ENCODE peak calls at places on chromosomes 12 and 14, in five cellular contexts. K, Y, V, G and Q are unnamed samples.

GRCh38 chr14:22391908-22392307 is 197.1 kb downstream of the DAD1 start:
- DNase-seq in K (peak; percentile 57), Y (no peak), V (peak; percentile 85), G (peak; percentile 64), Q (no peak)

GRCh38 chr12:112303004-112303403 is 79.2 kb downstream of the HECTD4 start:
- DNase-seq in K (no peak), Y (no peak), V (no peak), G (no peak), Q (no peak)

GRCh38 chr12:5736527-5736926 is 208.5 kb downstream of the ANO2 start:
- DNase-seq in K (no peak), Y (no peak), V (no peak), G (no peak), Q (no peak)

GRCh38 chr12:91643763-91644162 is 461.1 kb upstream of the DCN start:
- DNase-seq in K (no peak), Y (no peak), V (no peak), G (no peak), Q (no peak)

GRCh38 chr12:32522322-32523221 is 123.2 kb downstream of the FGD4 start:
- DNase-seq in K (no peak), Y (no peak), V (no peak), G (no peak), Q (no peak)

GRCh38 chr14:30462358-30462757 is 96.6 kb upstream of the G2E3 start:
- DNase-seq in K (no peak), Y (no peak), V (no peak), G (no peak), Q (no peak)

GRCh38 chr12:68393398-68393797 is 61.2 kb upstream of the MDM1 start:
- DNase-seq in K (no peak), Y (no peak), V (no peak), G (no peak), Q (no peak)

GRCh38 chr12:727321-727720 is 25.1 kb upstream of the WNK1 start:
- DNase-seq in K (no peak), Y (no peak), V (no peak), G (no peak), Q (no peak)

GRCh38 chr14:44109041-44109440 is 398.0 kb downstream of the FSCB start:
- DNase-seq in K (no peak), Y (no peak), V (no peak), G (no peak), Q (no peak)

GRCh38 chr12:94206886-94207285 is 58.5 kb downstream of the PLXNC1 start:
- DNase-seq in K (no peak), Y (no peak), V (no peak), G (no peak), Q (no peak)

GRCh38 chr14:21476526-21476924 is 234 bp downstream of the RAB2B start:
- DNase-seq in K (peak; percentile 93), Y (peak; percentile 88), V (peak; percentile 85), G (peak; percentile 95), Q (peak; percentile 94)

GRCh38 chr14:96011131-96011530 is 28.0 kb upstream of the C14orf132 start:
- DNase-seq in K (no peak), Y (no peak), V (no peak), G (no peak), Q (no peak)
- H3K9me3 ChIP-seq in K (peaks cover 14% of the 10 kb centered on the region), Y (no peaks in the 10 kb centered on the region), V (peaks cover 5% of the 10 kb centered on the region), G (peaks cover 9% of the 10 kb centered on the region), Q (peaks cover 4% of the 10 kb centered on the region)

GRCh38 chr14:28652782-28653181 is 113.8 kb upstream of the FOXG1 start:
- DNase-seq in K (no peak), Y (no peak), V (no peak), G (no peak), Q (no peak)

GRCh38 chr14:28651148-28651547 is 115.4 kb upstream of the FOXG1 start:
- DNase-seq in K (no peak), Y (no peak), V (no peak), G (no peak), Q (no peak)

GRCh38 chr14:28656704-28657255 is 109.8 kb upstream of the FOXG1 start:
- DNase-seq in K (no peak), Y (no peak), V (no peak), G (no peak), Q (no peak)

DNA sequence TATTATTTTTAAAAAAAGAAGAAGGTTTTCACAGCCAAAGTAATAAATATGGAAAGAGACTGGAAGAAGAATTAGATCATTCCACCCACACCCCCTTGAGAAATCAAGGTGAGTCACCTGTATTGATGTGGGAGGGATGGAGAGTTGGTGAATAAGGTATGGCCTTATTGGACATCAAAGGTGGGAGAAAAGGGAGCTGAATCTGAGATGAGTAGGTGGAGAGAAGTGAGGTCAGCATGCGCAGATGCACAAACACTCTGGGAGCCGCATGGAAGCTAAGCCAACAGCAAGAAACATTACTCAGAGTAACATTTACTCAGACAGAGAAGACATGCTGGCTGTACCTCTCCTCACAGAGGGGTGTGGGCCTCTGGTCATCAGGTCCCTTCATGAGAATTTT is 113.1 kb upstream of the FOXG1 start:
- DNase-seq in K (no peak), Y (no peak), V (no peak), G (no peak), Q (no peak)
- H3K9me3 ChIP-seq in K (no peaks in the 10 kb centered on the region), Y (no peaks in the 10 kb centered on the region), V (no peaks in the 10 kb centered on the region), G (no peaks in the 10 kb centered on the region), Q (no peaks in the 10 kb centered on the region)

GRCh38 chr14:104515811-104516780 is 63.5 kb upstream of the C14orf180 start:
- DNase-seq in K (no peak), Y (no peak), V (no peak), G (no peak), Q (no peak)

GRCh38 chr14:104515059-104515810 is 64.3 kb upstream of the C14orf180 start:
- DNase-seq in K (no peak), Y (no peak), V (no peak), G (no peak), Q (no peak)

GRCh38 chr14:104512771-104513640 is 66.6 kb upstream of the C14orf180 start:
- DNase-seq in K (no peak), Y (no peak), V (no peak), G (no peak), Q (no peak)

GRCh38 chr14:104513641-104514046 is 65.9 kb upstream of the C14orf180 start:
- DNase-seq in K (no peak), Y (no peak), V (no peak), G (no peak), Q (no peak)

DNA sequence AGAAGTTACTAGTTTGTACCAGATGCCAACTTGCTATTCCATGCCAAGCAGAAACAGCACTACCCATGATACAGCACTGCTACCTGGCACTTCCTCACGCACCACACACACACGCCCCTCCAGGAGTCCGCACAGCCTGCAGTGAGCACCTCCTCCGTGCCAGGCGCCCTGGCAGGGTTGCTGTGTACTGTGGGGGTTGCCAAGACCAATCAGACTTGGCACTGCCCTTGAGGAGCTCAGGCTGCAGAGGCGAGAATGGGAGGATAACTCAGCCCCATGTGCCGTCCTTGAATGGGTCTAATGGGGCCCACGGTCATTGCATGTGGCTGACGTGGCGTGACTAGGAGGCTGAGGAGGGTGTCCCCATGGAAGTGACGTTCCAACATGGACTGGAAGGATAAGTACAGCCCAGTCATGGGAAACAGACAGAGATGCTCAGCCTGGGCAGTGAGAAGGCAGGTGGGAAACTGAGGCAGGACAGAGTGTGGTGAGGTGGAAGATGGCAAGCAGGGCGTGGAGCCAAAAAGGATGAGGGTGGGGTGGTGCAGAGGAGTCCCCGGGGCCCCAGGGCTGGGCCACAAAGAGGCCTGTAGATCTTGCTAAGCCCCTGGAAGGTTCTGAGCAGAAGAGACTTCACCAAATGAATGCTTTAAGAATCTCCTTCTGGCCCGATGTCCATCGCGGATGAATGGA is 65.3 kb upstream of the C14orf180 start:
- DNase-seq in K (no peak), Y (no peak), V (no peak), G (no peak), Q (no peak)
- H3K9me3 ChIP-seq in K (no peaks in the 10 kb centered on the region), Y (no peaks in the 10 kb centered on the region), V (no peaks in the 10 kb centered on the region), G (no peaks in the 10 kb centered on the region), Q (peaks cover 7% of the 10 kb centered on the region)

DNA sequence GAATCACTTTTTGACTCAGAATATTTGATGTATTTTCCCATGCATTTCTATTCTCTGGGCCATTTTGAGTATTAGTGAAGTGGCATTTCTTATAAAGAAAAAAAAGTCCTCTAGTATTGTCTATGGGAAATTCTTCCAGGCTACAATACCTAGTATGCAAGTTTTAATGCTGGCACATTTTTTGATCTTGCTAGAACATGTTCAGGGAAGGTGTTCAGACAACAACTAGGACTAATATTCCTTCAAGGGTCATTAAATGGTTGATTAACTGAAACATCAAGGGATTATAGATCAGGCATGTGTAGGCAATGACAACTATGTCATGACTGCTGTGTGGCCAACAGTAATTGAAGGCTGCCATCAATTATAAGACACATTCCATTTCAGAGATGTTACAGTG is 7.7 kb downstream of the CCDC184 start:
- DNase-seq in K (no peak), Y (no peak), V (no peak), G (no peak), Q (no peak)
- H3K9me3 ChIP-seq in K (no peaks in the 10 kb centered on the region), Y (no peaks in the 10 kb centered on the region), V (no peaks in the 10 kb centered on the region), G (no peaks in the 10 kb centered on the region), Q (no peaks in the 10 kb centered on the region)

GRCh38 chr12:34347367-34347766 is 325.1 kb downstream of the ALG10 start:
- DNase-seq in K (no peak), Y (no peak), V (no peak), G (no peak), Q (no peak)
- H3K9me3 ChIP-seq in K (no peaks in the 10 kb centered on the region), Y (no peaks in the 10 kb centered on the region), V (no peaks in the 10 kb centered on the region), G (no peaks in the 10 kb centered on the region), Q (no peaks in the 10 kb centered on the region)

DNA sequence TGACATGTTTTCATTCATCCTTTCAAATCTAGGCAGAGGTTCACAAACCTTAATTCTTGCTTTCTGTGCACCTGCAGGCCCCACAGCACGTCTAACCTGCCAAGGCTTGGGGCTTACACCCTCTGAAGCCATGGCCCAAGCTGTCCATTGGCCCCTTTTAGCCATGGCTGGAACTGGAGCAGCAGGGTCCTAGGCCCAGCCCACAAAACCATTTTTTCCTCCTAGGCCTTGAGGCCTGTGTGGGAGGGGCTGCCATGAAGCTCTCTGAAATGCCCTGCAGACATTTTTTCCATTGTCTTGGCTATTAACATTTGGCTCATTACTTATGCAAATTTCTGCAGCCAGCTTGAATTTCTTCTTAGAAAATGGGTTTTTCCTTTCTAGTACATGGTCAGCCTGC is 547.5 kb downstream of the KCNH5 start:
- DNase-seq in K (no peak), Y (no peak), V (no peak), G (no peak), Q (no peak)
- H3K9me3 ChIP-seq in K (peaks cover 7% of the 10 kb centered on the region), Y (peaks cover 9% of the 10 kb centered on the region), V (peaks cover 10% of the 10 kb centered on the region), G (no peaks in the 10 kb centered on the region), Q (peaks cover 6% of the 10 kb centered on the region)

GRCh38 chr12:95998611-95999300 is 2.6 kb upstream of the HAL start:
- DNase-seq in K (no peak), Y (no peak), V (peak; percentile 77), G (no peak), Q (no peak)
- H3K9me3 ChIP-seq in K (no peaks in the 10 kb centered on the region), Y (no peaks in the 10 kb centered on the region), V (no peaks in the 10 kb centered on the region), G (no peaks in the 10 kb centered on the region), Q (no peaks in the 10 kb centered on the region)